ENCODE peak calls at places on chromosomes 2 and 18, in five cellular contexts. One of them, this sample, is unnamed.

GRCh38 chr2:68824831-68825230 is 46.4 kb downstream of the BMP10 start:
- DNase-seq in SK-N-SH: no peak
- DNase-seq in K562: no peak
- DNase-seq in GM12878: no peak
- DNase-seq in HepG2: no peak
- DNase-seq in this sample: no peak

GRCh38 chr2:27170569-27171337 is 21.9 kb downstream of the TCF23 start:
- DNase-seq in K562: no peak
- DNase-seq in SK-N-SH: no peak
- DNase-seq in GM12878: no peak
- DNase-seq in HepG2: no peak
- DNase-seq in this sample: no peak

GRCh38 chr2:9113262-9113661 is 93.3 kb upstream of the ASAP2 start:
- DNase-seq in K562: no peak
- DNase-seq in SK-N-SH: no peak
- DNase-seq in GM12878: no peak
- DNase-seq in HepG2: no peak
- DNase-seq in this sample: no peak

GRCh38 chr2:219352448-219353023 is 20.0 kb upstream of the RESP18 start:
- DNase-seq in HepG2: peak
- DNase-seq in K562: peak
- DNase-seq in SK-N-SH: peak
- DNase-seq in GM12878: no peak
- DNase-seq in this sample: no peak

GRCh38 chr2:127618551-127618950 is 27.4 kb upstream of the GPR17 start:
- DNase-seq in GM12878: no peak
- DNase-seq in HepG2: no peak
- DNase-seq in K562: no peak
- DNase-seq in SK-N-SH: peak
- DNase-seq in this sample: no peak

GRCh38 chr2:62410926-62411456 is 95.0 kb downstream of the TMEM17 start:
- DNase-seq in SK-N-SH: no peak
- DNase-seq in GM12878: no peak
- DNase-seq in K562: no peak
- DNase-seq in HepG2: no peak
- DNase-seq in this sample: no peak

GRCh38 chr18:41906528-41907256 is 48.3 kb upstream of the PIK3C3 start:
- DNase-seq in HepG2: peak
- DNase-seq in K562: peak
- DNase-seq in GM12878: peak
- DNase-seq in SK-N-SH: peak
- DNase-seq in this sample: peak

GRCh38 chr18:77811510-77811909 is 561.9 kb downstream of the GALR1 start:
- DNase-seq in SK-N-SH: no peak
- DNase-seq in K562: no peak
- DNase-seq in GM12878: no peak
- DNase-seq in HepG2: no peak
- DNase-seq in this sample: peak

GRCh38 chr2:40315684-40316083 is 136.2 kb downstream of the SLC8A1 start:
- DNase-seq in K562: no peak
- DNase-seq in HepG2: no peak
- DNase-seq in SK-N-SH: no peak
- DNase-seq in GM12878: no peak
- DNase-seq in this sample: no peak

GRCh38 chr18:48946329-48946835 is 4.4 kb downstream of the SMAD7 start:
- DNase-seq in K562: no peak
- DNase-seq in HepG2: peak
- DNase-seq in SK-N-SH: peak
- DNase-seq in GM12878: no peak
- DNase-seq in this sample: no peak

GRCh38 chr18:48943333-48943732 is 7.4 kb downstream of the SMAD7 start:
- DNase-seq in K562: no peak
- DNase-seq in HepG2: no peak
- DNase-seq in SK-N-SH: no peak
- DNase-seq in GM12878: no peak
- DNase-seq in this sample: no peak

GRCh38 chr18:48943736-48944527 is 6.8 kb downstream of the SMAD7 start:
- DNase-seq in HepG2: no peak
- DNase-seq in SK-N-SH: no peak
- DNase-seq in K562: no peak
- DNase-seq in GM12878: no peak
- DNase-seq in this sample: no peak

GRCh38 chr18:48945953-48946217 is 4.9 kb downstream of the SMAD7 start:
- DNase-seq in HepG2: peak
- DNase-seq in K562: no peak
- DNase-seq in GM12878: no peak
- DNase-seq in SK-N-SH: no peak
- DNase-seq in this sample: no peak

GRCh38 chr18:48944634-48945033 is 6.1 kb downstream of the SMAD7 start:
- DNase-seq in SK-N-SH: no peak
- DNase-seq in K562: no peak
- DNase-seq in GM12878: no peak
- DNase-seq in HepG2: no peak
- DNase-seq in this sample: no peak
- TF ChIP-seq REST in SK-N-SH: no peak
- TF ChIP-seq REST in K562: no peak
- TF ChIP-seq REST in GM12878: no peak
- TF ChIP-seq REST in HepG2: no peak
- TF ChIP-seq REST in this sample: no peak

DNA sequence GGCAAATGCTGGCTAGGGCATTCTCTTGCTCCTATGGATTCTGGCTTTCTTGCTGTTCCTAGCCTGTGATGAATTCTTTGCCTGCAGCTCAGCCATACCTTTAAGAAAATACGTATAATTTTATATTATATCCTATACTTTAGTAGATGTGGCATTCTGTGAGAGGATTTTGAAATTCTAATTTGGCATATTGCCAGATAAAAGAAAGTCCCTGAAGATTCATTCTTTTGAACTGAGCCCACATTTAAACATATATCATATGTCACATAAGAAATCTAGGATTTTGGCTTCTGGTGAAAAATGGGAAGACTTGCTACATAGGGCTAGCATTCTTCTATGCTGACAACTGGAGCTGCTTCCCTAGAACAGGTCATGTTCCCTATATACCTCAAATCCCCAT is 91.4 kb upstream of the LYPD1 start:
- DNase-seq in HepG2: no peak
- DNase-seq in SK-N-SH: no peak
- DNase-seq in K562: no peak
- DNase-seq in GM12878: no peak
- DNase-seq in this sample: no peak
- TF ChIP-seq GABPA in HepG2: no peak
- TF ChIP-seq GABPA in SK-N-SH: no peak
- TF ChIP-seq GABPA in K562: no peak
- TF ChIP-seq GABPA in GM12878: no peak
- TF ChIP-seq GABPA in this sample: no peak

GRCh38 chr2:85737481-85737880 is 16.3 kb upstream of the ATOH8 start:
- DNase-seq in HepG2: peak
- DNase-seq in SK-N-SH: no peak
- DNase-seq in K562: no peak
- DNase-seq in GM12878: no peak
- DNase-seq in this sample: no peak
- TF ChIP-seq REST in HepG2: no peak
- TF ChIP-seq REST in SK-N-SH: no peak
- TF ChIP-seq REST in K562: no peak
- TF ChIP-seq REST in GM12878: no peak
- TF ChIP-seq REST in this sample: no peak

GRCh38 chr2:173706936-173707335 is 258.2 kb downstream of the SP3 start:
- DNase-seq in SK-N-SH: no peak
- DNase-seq in GM12878: no peak
- DNase-seq in HepG2: no peak
- DNase-seq in K562: no peak
- DNase-seq in this sample: no peak
- TF ChIP-seq GABPA in SK-N-SH: no peak
- TF ChIP-seq GABPA in GM12878: no peak
- TF ChIP-seq GABPA in HepG2: no peak
- TF ChIP-seq GABPA in K562: no peak
- TF ChIP-seq GABPA in this sample: no peak

This sample was measured in HL-60.